ENCODE peak calls at places on chromosomes 6 and 20, in five cellular contexts. One of them, this sample, is unnamed.

GRCh38 chr6:136783495-136784270 is 8.6 kb downstream of the MAP3K5 start:
- DNase-seq in NCI-H524: no peak
- DNase-seq in GM10248: peak
- DNase-seq in HCT116: no peak
- DNase-seq in stimulated activated CD8-positive, alpha-beta memory T cell treated with anti-CD3 and anti-CD28 coated beads, Interleukin-12 subunit alpha, Interleukin-12 subunit beta, amount 100 ng/mL, for 1 hour: no peak
- DNase-seq in this sample: no peak

GRCh38 chr20:24148372-24148771 is 159.8 kb upstream of the GGTLC1 start:
- DNase-seq in HCT116: no peak
- DNase-seq in NCI-H524: no peak
- DNase-seq in stimulated activated CD8-positive, alpha-beta memory T cell treated with anti-CD3 and anti-CD28 coated beads, Interleukin-12 subunit alpha, Interleukin-12 subunit beta, amount 100 ng/mL, for 1 hour: no peak
- DNase-seq in GM10248: no peak
- DNase-seq in this sample: no peak

GRCh38 chr20:53023717-53024116 is 51.6 kb downstream of the TSHZ2 start:
- DNase-seq in GM10248: no peak
- DNase-seq in NCI-H524: no peak
- DNase-seq in HCT116: no peak
- DNase-seq in stimulated activated CD8-positive, alpha-beta memory T cell treated with anti-CD3 and anti-CD28 coated beads, Interleukin-12 subunit alpha, Interleukin-12 subunit beta, amount 100 ng/mL, for 1 hour: no peak
- DNase-seq in this sample: no peak

GRCh38 chr6:21997414-21998037 is 299.3 kb downstream of the PRL start:
- DNase-seq in NCI-H524: peak
- DNase-seq in GM10248: no peak
- DNase-seq in HCT116: no peak
- DNase-seq in stimulated activated CD8-positive, alpha-beta memory T cell treated with anti-CD3 and anti-CD28 coated beads, Interleukin-12 subunit alpha, Interleukin-12 subunit beta, amount 100 ng/mL, for 1 hour: no peak
- DNase-seq in this sample: no peak

GRCh38 chr6:41546866-41547798 is 951 bp downstream of the FOXP4 start:
- DNase-seq in GM10248: peak
- DNase-seq in HCT116: no peak
- DNase-seq in NCI-H524: peak
- DNase-seq in stimulated activated CD8-positive, alpha-beta memory T cell treated with anti-CD3 and anti-CD28 coated beads, Interleukin-12 subunit alpha, Interleukin-12 subunit beta, amount 100 ng/mL, for 1 hour: peak
- DNase-seq in this sample: peak

GRCh38 chr6:124961784-124962611 is at the start of gene RNF217:
- DNase-seq in NCI-H524: peak
- DNase-seq in stimulated activated CD8-positive, alpha-beta memory T cell treated with anti-CD3 and anti-CD28 coated beads, Interleukin-12 subunit alpha, Interleukin-12 subunit beta, amount 100 ng/mL, for 1 hour: no peak
- DNase-seq in HCT116: no peak
- DNase-seq in GM10248: peak
- DNase-seq in this sample: peak

GRCh38 chr6:44264154-44265002 is 973 bp downstream of the NFKBIE start:
- DNase-seq in stimulated activated CD8-positive, alpha-beta memory T cell treated with anti-CD3 and anti-CD28 coated beads, Interleukin-12 subunit alpha, Interleukin-12 subunit beta, amount 100 ng/mL, for 1 hour: no peak
- DNase-seq in GM10248: peak
- DNase-seq in HCT116: no peak
- DNase-seq in NCI-H524: no peak
- DNase-seq in this sample: peak

GRCh38 chr6:156031516-156031915 is 575.9 kb upstream of the NOX3 start:
- DNase-seq in HCT116: no peak
- DNase-seq in NCI-H524: no peak
- DNase-seq in stimulated activated CD8-positive, alpha-beta memory T cell treated with anti-CD3 and anti-CD28 coated beads, Interleukin-12 subunit alpha, Interleukin-12 subunit beta, amount 100 ng/mL, for 1 hour: no peak
- DNase-seq in GM10248: no peak
- DNase-seq in this sample: no peak

GRCh38 chr6:105740946-105741605 is 338.2 kb upstream of the PREP start:
- DNase-seq in stimulated activated CD8-positive, alpha-beta memory T cell treated with anti-CD3 and anti-CD28 coated beads, Interleukin-12 subunit alpha, Interleukin-12 subunit beta, amount 100 ng/mL, for 1 hour: no peak
- DNase-seq in HCT116: no peak
- DNase-seq in GM10248: no peak
- DNase-seq in NCI-H524: no peak
- DNase-seq in this sample: no peak

GRCh38 chr20:25084616-25085187 is 2.8 kb upstream of the VSX1 start:
- DNase-seq in HCT116: no peak
- DNase-seq in NCI-H524: peak
- DNase-seq in stimulated activated CD8-positive, alpha-beta memory T cell treated with anti-CD3 and anti-CD28 coated beads, Interleukin-12 subunit alpha, Interleukin-12 subunit beta, amount 100 ng/mL, for 1 hour: no peak
- DNase-seq in GM10248: no peak
- DNase-seq in this sample: no peak

GRCh38 chr20:6632187-6632586 is 135.3 kb upstream of the BMP2 start:
- DNase-seq in GM10248: no peak
- DNase-seq in NCI-H524: peak
- DNase-seq in stimulated activated CD8-positive, alpha-beta memory T cell treated with anti-CD3 and anti-CD28 coated beads, Interleukin-12 subunit alpha, Interleukin-12 subunit beta, amount 100 ng/mL, for 1 hour: no peak
- DNase-seq in HCT116: no peak
- DNase-seq in this sample: no peak

GRCh38 chr20:54479138-54479906 is 3.9 kb downstream of the DOK5 start:
- DNase-seq in NCI-H524: no peak
- DNase-seq in GM10248: no peak
- DNase-seq in stimulated activated CD8-positive, alpha-beta memory T cell treated with anti-CD3 and anti-CD28 coated beads, Interleukin-12 subunit alpha, Interleukin-12 subunit beta, amount 100 ng/mL, for 1 hour: no peak
- DNase-seq in HCT116: peak
- DNase-seq in this sample: no peak

GRCh38 chr6:84762941-84763396 is 1.4 kb downstream of the TBX18 start:
- DNase-seq in GM10248: no peak
- DNase-seq in stimulated activated CD8-positive, alpha-beta memory T cell treated with anti-CD3 and anti-CD28 coated beads, Interleukin-12 subunit alpha, Interleukin-12 subunit beta, amount 100 ng/mL, for 1 hour: no peak
- DNase-seq in HCT116: no peak
- DNase-seq in NCI-H524: no peak
- DNase-seq in this sample: no peak

GRCh38 chr6:43009124-43009523 is 4.6 kb downstream of the MEA1 start:
- DNase-seq in GM10248: peak
- DNase-seq in HCT116: no peak
- DNase-seq in NCI-H524: peak
- DNase-seq in stimulated activated CD8-positive, alpha-beta memory T cell treated with anti-CD3 and anti-CD28 coated beads, Interleukin-12 subunit alpha, Interleukin-12 subunit beta, amount 100 ng/mL, for 1 hour: no peak
- DNase-seq in this sample: peak

GRCh38 chr6:148530394-148530923 is 187.8 kb downstream of the SASH1 start:
- DNase-seq in HCT116: no peak
- DNase-seq in NCI-H524: no peak
- DNase-seq in stimulated activated CD8-positive, alpha-beta memory T cell treated with anti-CD3 and anti-CD28 coated beads, Interleukin-12 subunit alpha, Interleukin-12 subunit beta, amount 100 ng/mL, for 1 hour: no peak
- DNase-seq in GM10248: peak
- DNase-seq in this sample: peak

GRCh38 chr6:126955621-126956020 is 162.8 kb upstream of the RSPO3 start:
- DNase-seq in stimulated activated CD8-positive, alpha-beta memory T cell treated with anti-CD3 and anti-CD28 coated beads, Interleukin-12 subunit alpha, Interleukin-12 subunit beta, amount 100 ng/mL, for 1 hour: no peak
- DNase-seq in GM10248: no peak
- DNase-seq in HCT116: no peak
- DNase-seq in NCI-H524: no peak
- DNase-seq in this sample: no peak

GRCh38 chr6:2960935-2961334 is 10.4 kb downstream of the SERPINB6 start:
- DNase-seq in HCT116: no peak
- DNase-seq in stimulated activated CD8-positive, alpha-beta memory T cell treated with anti-CD3 and anti-CD28 coated beads, Interleukin-12 subunit alpha, Interleukin-12 subunit beta, amount 100 ng/mL, for 1 hour: no peak
- DNase-seq in GM10248: no peak
- DNase-seq in NCI-H524: no peak
- DNase-seq in this sample: no peak

GRCh38 chr6:113351183-113351834 is 505.8 kb upstream of the MARCKS start:
- DNase-seq in HCT116: no peak
- DNase-seq in NCI-H524: no peak
- DNase-seq in GM10248: no peak
- DNase-seq in stimulated activated CD8-positive, alpha-beta memory T cell treated with anti-CD3 and anti-CD28 coated beads, Interleukin-12 subunit alpha, Interleukin-12 subunit beta, amount 100 ng/mL, for 1 hour: no peak
- DNase-seq in this sample: no peak

GRCh38 chr20:32764000-32764960 is 2.1 kb downstream of the DNMT3B start:
- DNase-seq in HCT116: no peak
- DNase-seq in GM10248: no peak
- DNase-seq in NCI-H524: no peak
- DNase-seq in stimulated activated CD8-positive, alpha-beta memory T cell treated with anti-CD3 and anti-CD28 coated beads, Interleukin-12 subunit alpha, Interleukin-12 subunit beta, amount 100 ng/mL, for 1 hour: no peak
- DNase-seq in this sample: no peak

GRCh38 chr6:15473741-15474161 is 189.1 kb downstream of the DTNBP1 start:
- DNase-seq in stimulated activated CD8-positive, alpha-beta memory T cell treated with anti-CD3 and anti-CD28 coated beads, Interleukin-12 subunit alpha, Interleukin-12 subunit beta, amount 100 ng/mL, for 1 hour: no peak
- DNase-seq in NCI-H524: no peak
- DNase-seq in GM10248: no peak
- DNase-seq in HCT116: no peak
- DNase-seq in this sample: no peak

This sample was measured in GM13977.